ENCODE peak calls at places on chromosomes 13 and 19, in seven cellular contexts. One of them, this sample, is unnamed.

GRCh38 chr19:19460761-19461265 is 54.5 kb downstream of the TSSK6 start:
- DNase-seq in GM10248: peak; percentile 61
- DNase-seq in aorta: peak; percentile 87
- DNase-seq in T-cell: peak; percentile 59
- DNase-seq in HS-5: no peak
- DNase-seq in activated T-helper 2 cell treated with anti-CD3 and anti-CD28 coated beads, Interferon-gamma antibody, Interleukin-2, Interleukin-4, amounts not matched to agents 10 μg/mL and 5 μg/mL and 100 μg/mL, durations not matched to agents 14 hours and 24 hours and 36 hours: peak; percentile 40
- DNase-seq in effector memory CD4-positive, alpha-beta T cell: peak; percentile 40
- DNase-seq in this sample: peak; percentile 71

GRCh38 chr13:63910406-63910957 is 2494.8 kb upstream of the PCDH20 start:
- DNase-seq in T-cell: no peak
- DNase-seq in effector memory CD4-positive, alpha-beta T cell: no peak
- DNase-seq in HS-5: no peak
- DNase-seq in GM10248: no peak
- DNase-seq in activated T-helper 2 cell treated with anti-CD3 and anti-CD28 coated beads, Interferon-gamma antibody, Interleukin-2, Interleukin-4, amounts not matched to agents 10 μg/mL and 5 μg/mL and 100 μg/mL, durations not matched to agents 14 hours and 24 hours and 36 hours: no peak
- DNase-seq in aorta: peak; percentile 24
- DNase-seq in this sample: no peak

GRCh38 chr19:6236310-6237291 is 43.2 kb downstream of the MLLT1 start:
- DNase-seq in HS-5: no peak
- DNase-seq in GM10248: no peak
- DNase-seq in activated T-helper 2 cell treated with anti-CD3 and anti-CD28 coated beads, Interferon-gamma antibody, Interleukin-2, Interleukin-4, amounts not matched to agents 10 μg/mL and 5 μg/mL and 100 μg/mL, durations not matched to agents 14 hours and 24 hours and 36 hours: no peak
- DNase-seq in T-cell: no peak
- DNase-seq in aorta: peak; percentile 77
- DNase-seq in effector memory CD4-positive, alpha-beta T cell: no peak
- DNase-seq in this sample: no peak

GRCh38 chr19:49636230-49636932 is 3.6 kb downstream of the RRAS start:
- DNase-seq in aorta: no peak
- DNase-seq in T-cell: no peak
- DNase-seq in GM10248: no peak
- DNase-seq in activated T-helper 2 cell treated with anti-CD3 and anti-CD28 coated beads, Interferon-gamma antibody, Interleukin-2, Interleukin-4, amounts not matched to agents 10 μg/mL and 5 μg/mL and 100 μg/mL, durations not matched to agents 14 hours and 24 hours and 36 hours: no peak
- DNase-seq in HS-5: no peak
- DNase-seq in effector memory CD4-positive, alpha-beta T cell: no peak
- DNase-seq in this sample: no peak

GRCh38 chr13:25153736-25154135 is 18.4 kb downstream of the AMER2 start:
- DNase-seq in HS-5: no peak
- DNase-seq in effector memory CD4-positive, alpha-beta T cell: no peak
- DNase-seq in GM10248: no peak
- DNase-seq in T-cell: no peak
- DNase-seq in aorta: no peak
- DNase-seq in activated T-helper 2 cell treated with anti-CD3 and anti-CD28 coated beads, Interferon-gamma antibody, Interleukin-2, Interleukin-4, amounts not matched to agents 10 μg/mL and 5 μg/mL and 100 μg/mL, durations not matched to agents 14 hours and 24 hours and 36 hours: no peak
- DNase-seq in this sample: no peak

GRCh38 chr19:45470147-45471081 is 2.6 kb downstream of the FOSB start:
- DNase-seq in T-cell: no peak
- DNase-seq in GM10248: no peak
- DNase-seq in aorta: peak; percentile 89
- DNase-seq in HS-5: no peak
- DNase-seq in effector memory CD4-positive, alpha-beta T cell: peak; percentile 55
- DNase-seq in activated T-helper 2 cell treated with anti-CD3 and anti-CD28 coated beads, Interferon-gamma antibody, Interleukin-2, Interleukin-4, amounts not matched to agents 10 μg/mL and 5 μg/mL and 100 μg/mL, durations not matched to agents 14 hours and 24 hours and 36 hours: peak; percentile 48
- DNase-seq in this sample: peak; percentile 58

GRCh38 chr19:7415163-7415856 is 66.6 kb downstream of the ARHGEF18 start:
- DNase-seq in activated T-helper 2 cell treated with anti-CD3 and anti-CD28 coated beads, Interferon-gamma antibody, Interleukin-2, Interleukin-4, amounts not matched to agents 10 μg/mL and 5 μg/mL and 100 μg/mL, durations not matched to agents 14 hours and 24 hours and 36 hours: no peak
- DNase-seq in T-cell: no peak
- DNase-seq in effector memory CD4-positive, alpha-beta T cell: no peak
- DNase-seq in HS-5: no peak
- DNase-seq in GM10248: no peak
- DNase-seq in aorta: no peak
- DNase-seq in this sample: no peak

GRCh38 chr19:28655054-28655453 is 557.9 kb downstream of the UQCRFS1 start:
- DNase-seq in HS-5: no peak
- DNase-seq in GM10248: no peak
- DNase-seq in aorta: no peak
- DNase-seq in effector memory CD4-positive, alpha-beta T cell: no peak
- DNase-seq in T-cell: no peak
- DNase-seq in activated T-helper 2 cell treated with anti-CD3 and anti-CD28 coated beads, Interferon-gamma antibody, Interleukin-2, Interleukin-4, amounts not matched to agents 10 μg/mL and 5 μg/mL and 100 μg/mL, durations not matched to agents 14 hours and 24 hours and 36 hours: no peak
- DNase-seq in this sample: no peak

GRCh38 chr19:1066748-1067340 is at the start of gene ARHGAP45:
- DNase-seq in aorta: peak; percentile 83
- DNase-seq in T-cell: peak; percentile 84
- DNase-seq in effector memory CD4-positive, alpha-beta T cell: peak; percentile 78
- DNase-seq in activated T-helper 2 cell treated with anti-CD3 and anti-CD28 coated beads, Interferon-gamma antibody, Interleukin-2, Interleukin-4, amounts not matched to agents 10 μg/mL and 5 μg/mL and 100 μg/mL, durations not matched to agents 14 hours and 24 hours and 36 hours: peak; percentile 86
- DNase-seq in HS-5: no peak
- DNase-seq in GM10248: peak; percentile 87
- DNase-seq in this sample: peak; percentile 77

GRCh38 chr13:111304041-111304544 is 16.3 kb upstream of the TEX29 start:
- DNase-seq in activated T-helper 2 cell treated with anti-CD3 and anti-CD28 coated beads, Interferon-gamma antibody, Interleukin-2, Interleukin-4, amounts not matched to agents 10 μg/mL and 5 μg/mL and 100 μg/mL, durations not matched to agents 14 hours and 24 hours and 36 hours: no peak
- DNase-seq in GM10248: peak; percentile 57
- DNase-seq in HS-5: no peak
- DNase-seq in aorta: no peak
- DNase-seq in T-cell: no peak
- DNase-seq in effector memory CD4-positive, alpha-beta T cell: no peak
- DNase-seq in this sample: no peak

GRCh38 chr19:2332341-2333026 is 4.0 kb downstream of the SPPL2B start:
- DNase-seq in GM10248: peak; percentile 66
- DNase-seq in T-cell: peak; percentile 78
- DNase-seq in HS-5: no peak
- DNase-seq in activated T-helper 2 cell treated with anti-CD3 and anti-CD28 coated beads, Interferon-gamma antibody, Interleukin-2, Interleukin-4, amounts not matched to agents 10 μg/mL and 5 μg/mL and 100 μg/mL, durations not matched to agents 14 hours and 24 hours and 36 hours: peak; percentile 41
- DNase-seq in effector memory CD4-positive, alpha-beta T cell: no peak
- DNase-seq in aorta: no peak
- DNase-seq in this sample: no peak

GRCh38 chr19:42529248-42529764 is 1.0 kb upstream of the CEACAM1 start:
- DNase-seq in GM10248: peak; percentile 84
- DNase-seq in effector memory CD4-positive, alpha-beta T cell: peak; percentile 60
- DNase-seq in activated T-helper 2 cell treated with anti-CD3 and anti-CD28 coated beads, Interferon-gamma antibody, Interleukin-2, Interleukin-4, amounts not matched to agents 10 μg/mL and 5 μg/mL and 100 μg/mL, durations not matched to agents 14 hours and 24 hours and 36 hours: peak; percentile 61
- DNase-seq in aorta: no peak
- DNase-seq in T-cell: peak; percentile 60
- DNase-seq in HS-5: peak; percentile 5
- DNase-seq in this sample: peak; percentile 56

GRCh38 chr19:42596391-42597071 is 1.8 kb upstream of the CEACAM8 start:
- DNase-seq in GM10248: peak; percentile 57
- DNase-seq in T-cell: no peak
- DNase-seq in effector memory CD4-positive, alpha-beta T cell: peak; percentile 12
- DNase-seq in aorta: no peak
- DNase-seq in HS-5: no peak
- DNase-seq in activated T-helper 2 cell treated with anti-CD3 and anti-CD28 coated beads, Interferon-gamma antibody, Interleukin-2, Interleukin-4, amounts not matched to agents 10 μg/mL and 5 μg/mL and 100 μg/mL, durations not matched to agents 14 hours and 24 hours and 36 hours: no peak
- DNase-seq in this sample: no peak

GRCh38 chr13:45327253-45327954 is 13.6 kb downstream of the TPT1 start:
- DNase-seq in effector memory CD4-positive, alpha-beta T cell: no peak
- DNase-seq in activated T-helper 2 cell treated with anti-CD3 and anti-CD28 coated beads, Interferon-gamma antibody, Interleukin-2, Interleukin-4, amounts not matched to agents 10 μg/mL and 5 μg/mL and 100 μg/mL, durations not matched to agents 14 hours and 24 hours and 36 hours: no peak
- DNase-seq in T-cell: no peak
- DNase-seq in HS-5: no peak
- DNase-seq in aorta: no peak
- DNase-seq in GM10248: no peak
- DNase-seq in this sample: no peak

GRCh38 chr19:47374876-47375693 is 26.0 kb downstream of the DHX34 start:
- DNase-seq in effector memory CD4-positive, alpha-beta T cell: no peak
- DNase-seq in HS-5: no peak
- DNase-seq in GM10248: no peak
- DNase-seq in activated T-helper 2 cell treated with anti-CD3 and anti-CD28 coated beads, Interferon-gamma antibody, Interleukin-2, Interleukin-4, amounts not matched to agents 10 μg/mL and 5 μg/mL and 100 μg/mL, durations not matched to agents 14 hours and 24 hours and 36 hours: no peak
- DNase-seq in T-cell: no peak
- DNase-seq in aorta: no peak
- DNase-seq in this sample: no peak

GRCh38 chr19:10517760-10518443 is 655 bp upstream of the S1PR5 start:
- DNase-seq in T-cell: no peak
- DNase-seq in effector memory CD4-positive, alpha-beta T cell: no peak
- DNase-seq in HS-5: no peak
- DNase-seq in aorta: no peak
- DNase-seq in GM10248: no peak
- DNase-seq in activated T-helper 2 cell treated with anti-CD3 and anti-CD28 coated beads, Interferon-gamma antibody, Interleukin-2, Interleukin-4, amounts not matched to agents 10 μg/mL and 5 μg/mL and 100 μg/mL, durations not matched to agents 14 hours and 24 hours and 36 hours: no peak
- DNase-seq in this sample: peak; percentile 61

GRCh38 chr13:110187501-110188161 is 119.3 kb downstream of the COL4A1 start:
- DNase-seq in activated T-helper 2 cell treated with anti-CD3 and anti-CD28 coated beads, Interferon-gamma antibody, Interleukin-2, Interleukin-4, amounts not matched to agents 10 μg/mL and 5 μg/mL and 100 μg/mL, durations not matched to agents 14 hours and 24 hours and 36 hours: no peak
- DNase-seq in effector memory CD4-positive, alpha-beta T cell: no peak
- DNase-seq in HS-5: peak; percentile 2
- DNase-seq in T-cell: no peak
- DNase-seq in GM10248: no peak
- DNase-seq in aorta: no peak
- DNase-seq in this sample: no peak

GRCh38 chr19:934865-935422 is 9.1 kb downstream of the ARID3A start:
- DNase-seq in GM10248: no peak
- DNase-seq in HS-5: no peak
- DNase-seq in effector memory CD4-positive, alpha-beta T cell: no peak
- DNase-seq in activated T-helper 2 cell treated with anti-CD3 and anti-CD28 coated beads, Interferon-gamma antibody, Interleukin-2, Interleukin-4, amounts not matched to agents 10 μg/mL and 5 μg/mL and 100 μg/mL, durations not matched to agents 14 hours and 24 hours and 36 hours: no peak
- DNase-seq in T-cell: no peak
- DNase-seq in aorta: peak; percentile 93
- DNase-seq in this sample: no peak

GRCh38 chr19:9128171-9128570 is 1.4 kb upstream of the OR7G3 start:
- DNase-seq in activated T-helper 2 cell treated with anti-CD3 and anti-CD28 coated beads, Interferon-gamma antibody, Interleukin-2, Interleukin-4, amounts not matched to agents 10 μg/mL and 5 μg/mL and 100 μg/mL, durations not matched to agents 14 hours and 24 hours and 36 hours: no peak
- DNase-seq in GM10248: no peak
- DNase-seq in aorta: no peak
- DNase-seq in HS-5: peak; percentile 90
- DNase-seq in effector memory CD4-positive, alpha-beta T cell: no peak
- DNase-seq in T-cell: no peak
- DNase-seq in this sample: no peak

GRCh38 chr19:33215438-33216197 is 10.0 kb downstream of the SLC7A10 start:
- DNase-seq in T-cell: no peak
- DNase-seq in activated T-helper 2 cell treated with anti-CD3 and anti-CD28 coated beads, Interferon-gamma antibody, Interleukin-2, Interleukin-4, amounts not matched to agents 10 μg/mL and 5 μg/mL and 100 μg/mL, durations not matched to agents 14 hours and 24 hours and 36 hours: no peak
- DNase-seq in GM10248: no peak
- DNase-seq in aorta: no peak
- DNase-seq in HS-5: no peak
- DNase-seq in effector memory CD4-positive, alpha-beta T cell: no peak
- DNase-seq in this sample: no peak

GRCh38 chr13:79966502-79966901 is 374.4 kb downstream of the SPRY2 start:
- DNase-seq in effector memory CD4-positive, alpha-beta T cell: no peak
- DNase-seq in GM10248: no peak
- DNase-seq in HS-5: no peak
- DNase-seq in T-cell: no peak
- DNase-seq in activated T-helper 2 cell treated with anti-CD3 and anti-CD28 coated beads, Interferon-gamma antibody, Interleukin-2, Interleukin-4, amounts not matched to agents 10 μg/mL and 5 μg/mL and 100 μg/mL, durations not matched to agents 14 hours and 24 hours and 36 hours: no peak
- DNase-seq in aorta: no peak
- DNase-seq in this sample: no peak

GRCh38 chr13:63517376-63517775 is 2101.7 kb upstream of the PCDH20 start:
- DNase-seq in GM10248: no peak
- DNase-seq in T-cell: no peak
- DNase-seq in effector memory CD4-positive, alpha-beta T cell: no peak
- DNase-seq in aorta: no peak
- DNase-seq in HS-5: peak; percentile 5
- DNase-seq in activated T-helper 2 cell treated with anti-CD3 and anti-CD28 coated beads, Interferon-gamma antibody, Interleukin-2, Interleukin-4, amounts not matched to agents 10 μg/mL and 5 μg/mL and 100 μg/mL, durations not matched to agents 14 hours and 24 hours and 36 hours: no peak
- DNase-seq in this sample: no peak

GRCh38 chr13:75482070-75482819 is at the start of gene TBC1D4:
- DNase-seq in activated T-helper 2 cell treated with anti-CD3 and anti-CD28 coated beads, Interferon-gamma antibody, Interleukin-2, Interleukin-4, amounts not matched to agents 10 μg/mL and 5 μg/mL and 100 μg/mL, durations not matched to agents 14 hours and 24 hours and 36 hours: peak; percentile 50
- DNase-seq in GM10248: peak; percentile 82
- DNase-seq in aorta: peak; percentile 92
- DNase-seq in T-cell: peak; percentile 28
- DNase-seq in HS-5: peak; percentile 42
- DNase-seq in effector memory CD4-positive, alpha-beta T cell: peak; percentile 13
- DNase-seq in this sample: peak; percentile 42

GRCh38 chr19:39550197-39550596 is 10.2 kb upstream of the EID2 start:
- DNase-seq in aorta: no peak
- DNase-seq in HS-5: no peak
- DNase-seq in T-cell: no peak
- DNase-seq in GM10248: no peak
- DNase-seq in effector memory CD4-positive, alpha-beta T cell: no peak
- DNase-seq in activated T-helper 2 cell treated with anti-CD3 and anti-CD28 coated beads, Interferon-gamma antibody, Interleukin-2, Interleukin-4, amounts not matched to agents 10 μg/mL and 5 μg/mL and 100 μg/mL, durations not matched to agents 14 hours and 24 hours and 36 hours: no peak
- DNase-seq in this sample: no peak

GRCh38 chr19:21638776-21639175 is 128.6 kb downstream of the ZNF100 start:
- DNase-seq in HS-5: no peak
- DNase-seq in activated T-helper 2 cell treated with anti-CD3 and anti-CD28 coated beads, Interferon-gamma antibody, Interleukin-2, Interleukin-4, amounts not matched to agents 10 μg/mL and 5 μg/mL and 100 μg/mL, durations not matched to agents 14 hours and 24 hours and 36 hours: no peak
- DNase-seq in GM10248: no peak
- DNase-seq in effector memory CD4-positive, alpha-beta T cell: no peak
- DNase-seq in aorta: no peak
- DNase-seq in T-cell: no peak
- DNase-seq in this sample: no peak

GRCh38 chr13:42876270-42876714 is 94.9 kb downstream of the FAM216B start:
- DNase-seq in effector memory CD4-positive, alpha-beta T cell: no peak
- DNase-seq in GM10248: peak; percentile 76
- DNase-seq in T-cell: no peak
- DNase-seq in activated T-helper 2 cell treated with anti-CD3 and anti-CD28 coated beads, Interferon-gamma antibody, Interleukin-2, Interleukin-4, amounts not matched to agents 10 μg/mL and 5 μg/mL and 100 μg/mL, durations not matched to agents 14 hours and 24 hours and 36 hours: no peak
- DNase-seq in aorta: no peak
- DNase-seq in HS-5: no peak
- DNase-seq in this sample: no peak

GRCh38 chr19:37997911-37998344 is 90.9 kb downstream of the SIPA1L3 start:
- DNase-seq in HS-5: peak; percentile 96
- DNase-seq in aorta: no peak
- DNase-seq in activated T-helper 2 cell treated with anti-CD3 and anti-CD28 coated beads, Interferon-gamma antibody, Interleukin-2, Interleukin-4, amounts not matched to agents 10 μg/mL and 5 μg/mL and 100 μg/mL, durations not matched to agents 14 hours and 24 hours and 36 hours: no peak
- DNase-seq in effector memory CD4-positive, alpha-beta T cell: no peak
- DNase-seq in GM10248: no peak
- DNase-seq in T-cell: no peak
- DNase-seq in this sample: no peak

GRCh38 chr19:42066075-42066754 is 3.8 kb downstream of the GRIK5 start:
- DNase-seq in activated T-helper 2 cell treated with anti-CD3 and anti-CD28 coated beads, Interferon-gamma antibody, Interleukin-2, Interleukin-4, amounts not matched to agents 10 μg/mL and 5 μg/mL and 100 μg/mL, durations not matched to agents 14 hours and 24 hours and 36 hours: no peak
- DNase-seq in HS-5: no peak
- DNase-seq in GM10248: no peak
- DNase-seq in T-cell: no peak
- DNase-seq in aorta: no peak
- DNase-seq in effector memory CD4-positive, alpha-beta T cell: no peak
- DNase-seq in this sample: no peak

GRCh38 chr19:27885361-27885760 is 1327.6 kb downstream of the UQCRFS1 start:
- DNase-seq in HS-5: no peak
- DNase-seq in GM10248: no peak
- DNase-seq in activated T-helper 2 cell treated with anti-CD3 and anti-CD28 coated beads, Interferon-gamma antibody, Interleukin-2, Interleukin-4, amounts not matched to agents 10 μg/mL and 5 μg/mL and 100 μg/mL, durations not matched to agents 14 hours and 24 hours and 36 hours: no peak
- DNase-seq in aorta: no peak
- DNase-seq in effector memory CD4-positive, alpha-beta T cell: no peak
- DNase-seq in T-cell: no peak
- DNase-seq in this sample: no peak

GRCh38 chr19:16888629-16889371 is at the start of gene F2RL3:
- DNase-seq in GM10248: peak; percentile 69
- DNase-seq in T-cell: no peak
- DNase-seq in activated T-helper 2 cell treated with anti-CD3 and anti-CD28 coated beads, Interferon-gamma antibody, Interleukin-2, Interleukin-4, amounts not matched to agents 10 μg/mL and 5 μg/mL and 100 μg/mL, durations not matched to agents 14 hours and 24 hours and 36 hours: no peak
- DNase-seq in HS-5: no peak
- DNase-seq in effector memory CD4-positive, alpha-beta T cell: no peak
- DNase-seq in aorta: no peak
- DNase-seq in this sample: no peak

GRCh38 chr19:38845374-38846024 is 4.3 kb downstream of the HNRNPL start:
- DNase-seq in effector memory CD4-positive, alpha-beta T cell: no peak
- DNase-seq in activated T-helper 2 cell treated with anti-CD3 and anti-CD28 coated beads, Interferon-gamma antibody, Interleukin-2, Interleukin-4, amounts not matched to agents 10 μg/mL and 5 μg/mL and 100 μg/mL, durations not matched to agents 14 hours and 24 hours and 36 hours: no peak
- DNase-seq in HS-5: no peak
- DNase-seq in aorta: no peak
- DNase-seq in GM10248: no peak
- DNase-seq in T-cell: no peak
- DNase-seq in this sample: no peak

GRCh38 chr13:48412881-48413351 is at the start of gene LPAR6:
- DNase-seq in aorta: no peak
- DNase-seq in HS-5: no peak
- DNase-seq in T-cell: no peak
- DNase-seq in activated T-helper 2 cell treated with anti-CD3 and anti-CD28 coated beads, Interferon-gamma antibody, Interleukin-2, Interleukin-4, amounts not matched to agents 10 μg/mL and 5 μg/mL and 100 μg/mL, durations not matched to agents 14 hours and 24 hours and 36 hours: no peak
- DNase-seq in effector memory CD4-positive, alpha-beta T cell: no peak
- DNase-seq in GM10248: no peak
- DNase-seq in this sample: no peak

This sample was measured in natural killer cell.